ENCODE peak calls at places on chromosomes 6 and 20, in four cellular contexts. U is HL-60, L is K562, D is GM12878. M is an unnamed sample.
A peak's percentile ranks its signal among the peaks of the same experiment; 100 is the strongest.

GRCh38 chr20:55252525-55252924 is 752.8 kb downstream of the CBLN4 start:
- DNase-seq in U (no peak), L (no peak), D (no peak), M (no peak)

GRCh38 chr6:130143709-130144108 is 79.0 kb downstream of the SAMD3 start:
- DNase-seq in U (no peak), L (no peak), D (no peak), M (no peak)

GRCh38 chr20:48203252-48203651 is 418.0 kb upstream of the SULF2 start:
- DNase-seq in U (no peak), L (no peak), D (no peak), M (no peak)

GRCh38 chr6:159043236-159043635 is 1.6 kb downstream of the TAGAP start:
- DNase-seq in U (no peak), L (no peak), D (no peak), M (no peak)

GRCh38 chr6:75344455-75344854 is 59.9 kb upstream of the TMEM30A start:
- DNase-seq in U (no peak), L (no peak), D (no peak), M (no peak)

GRCh38 chr6:53103993-53104675 is 38.9 kb downstream of the FBXO9 start:
- DNase-seq in U (no peak), L (no peak), D (no peak), M (no peak)

GRCh38 chr6:85300581-85300980 is 149.3 kb upstream of the NT5E start:
- DNase-seq in U (no peak), L (no peak), D (no peak), M (no peak)

GRCh38 chr6:98835149-98836024 is 1.0 kb downstream of the POU3F2 start:
- DNase-seq in U (no peak), L (no peak), D (no peak), M (no peak)

GRCh38 chr20:48066256-48066655 is 281.0 kb upstream of the SULF2 start:
- DNase-seq in U (no peak), L (no peak), D (no peak), M (no peak)

GRCh38 chr6:109379706-109380105 is 2.6 kb downstream of the CD164 start:
- DNase-seq in U (no peak), L (no peak), D (no peak), M (no peak)

GRCh38 chr6:160077526-160077925 is 44.1 kb upstream of the SLC22A1 start:
- DNase-seq in U (no peak), L (no peak), D (no peak), M (no peak)

GRCh38 chr6:32973144-32973854 is 4.9 kb downstream of the BRD2 start:
- DNase-seq in U (peak; percentile 64), L (peak; percentile 58), D (no peak), M (no peak)

GRCh38 chr20:5741089-5741488 is 9.1 kb upstream of the SHLD1 start:
- DNase-seq in U (no peak), L (peak; percentile 55), D (no peak), M (no peak)

GRCh38 chr6:6749791-6750434 is 161.4 kb downstream of the LY86 start:
- DNase-seq in U (peak; percentile 84), L (peak; percentile 64), D (no peak), M (no peak)

GRCh38 chr6:3566812-3567211 is 110.0 kb upstream of the SLC22A23 start:
- DNase-seq in U (no peak), L (no peak), D (no peak), M (no peak)

GRCh38 chr6:22752522-22752921 is 183.2 kb downstream of the HDGFL1 start:
- DNase-seq in U (no peak), L (no peak), D (no peak), M (no peak)

GRCh38 chr6:16205377-16206144 is 32.8 kb upstream of the GMPR start:
- DNase-seq in U (no peak), L (no peak), D (peak; percentile 95), M (no peak)

GRCh38 chr6:7153807-7154206 is 46.0 kb downstream of the RREB1 start:
- DNase-seq in U (no peak), L (peak; percentile 83), D (no peak), M (no peak)

DNA sequence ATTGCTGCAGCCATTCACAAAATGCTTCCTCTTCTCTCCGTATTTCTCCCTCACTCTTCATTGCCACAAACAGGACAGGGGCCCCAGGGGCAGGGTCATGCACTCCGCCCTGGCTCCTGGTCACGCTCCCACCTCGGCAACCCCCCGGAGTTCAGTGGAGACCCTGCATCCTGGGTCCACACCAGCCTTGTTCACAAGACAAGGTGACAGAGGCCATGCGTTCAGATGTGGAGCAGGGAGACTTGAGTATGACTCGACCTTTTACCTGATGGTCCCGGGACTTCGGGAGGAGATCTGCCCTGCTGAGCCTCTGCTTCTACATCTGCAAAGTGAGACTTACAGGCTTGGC is 49.4 kb downstream of the ANKRD60 start:
- DNase-seq in U (no peak), L (no peak), D (no peak), M (no peak)
- TF ChIP-seq SPI1 in U (no peak), L (no peak), D (no peak), M (no peak)

GRCh38 chr20:44071057-44071456 is 115.9 kb downstream of the JPH2 start:
- DNase-seq in U (no peak), L (no peak), D (no peak), M (no peak)
- TF ChIP-seq SPI1 in U (no peak), L (no peak), D (no peak), M (no peak)

DNA sequence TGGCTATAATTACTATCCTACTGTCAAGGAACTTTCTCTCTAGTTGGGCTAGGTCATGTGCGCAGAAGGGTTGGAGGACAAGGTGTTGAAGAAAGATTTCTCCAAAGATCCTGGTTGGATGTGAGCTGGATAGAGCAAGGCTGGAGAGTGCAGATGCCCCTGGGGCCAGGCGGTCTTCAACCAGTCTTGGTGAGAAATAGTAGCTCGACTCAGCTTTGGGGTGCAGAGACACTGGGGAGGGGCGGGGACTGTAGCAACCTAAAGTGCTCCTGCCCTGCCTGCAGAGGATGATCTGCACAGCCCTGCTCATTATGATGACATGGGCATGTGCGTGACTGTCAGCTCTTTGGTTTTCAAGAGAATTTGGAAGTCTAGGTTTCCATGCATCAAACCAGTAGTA is 35.9 kb downstream of the PHACTR3 start:
- DNase-seq in U (no peak), L (no peak), D (no peak), M (no peak)
- TF ChIP-seq SPI1 in U (no peak), L (no peak), D (no peak), M (no peak)

GRCh38 chr6:2529217-2529719 is 221.5 kb downstream of the MYLK4 start:
- DNase-seq in U (no peak), L (no peak), D (no peak), M (no peak)

GRCh38 chr6:2536451-2536850 is 214.3 kb downstream of the MYLK4 start:
- DNase-seq in U (no peak), L (no peak), D (no peak), M (no peak)

GRCh38 chr6:2535492-2535891 is 215.2 kb downstream of the MYLK4 start:
- DNase-seq in U (no peak), L (no peak), D (no peak), M (no peak)

GRCh38 chr6:2531426-2532208 is 219.1 kb downstream of the MYLK4 start:
- DNase-seq in U (peak; percentile 26), L (no peak), D (no peak), M (no peak)

DNA sequence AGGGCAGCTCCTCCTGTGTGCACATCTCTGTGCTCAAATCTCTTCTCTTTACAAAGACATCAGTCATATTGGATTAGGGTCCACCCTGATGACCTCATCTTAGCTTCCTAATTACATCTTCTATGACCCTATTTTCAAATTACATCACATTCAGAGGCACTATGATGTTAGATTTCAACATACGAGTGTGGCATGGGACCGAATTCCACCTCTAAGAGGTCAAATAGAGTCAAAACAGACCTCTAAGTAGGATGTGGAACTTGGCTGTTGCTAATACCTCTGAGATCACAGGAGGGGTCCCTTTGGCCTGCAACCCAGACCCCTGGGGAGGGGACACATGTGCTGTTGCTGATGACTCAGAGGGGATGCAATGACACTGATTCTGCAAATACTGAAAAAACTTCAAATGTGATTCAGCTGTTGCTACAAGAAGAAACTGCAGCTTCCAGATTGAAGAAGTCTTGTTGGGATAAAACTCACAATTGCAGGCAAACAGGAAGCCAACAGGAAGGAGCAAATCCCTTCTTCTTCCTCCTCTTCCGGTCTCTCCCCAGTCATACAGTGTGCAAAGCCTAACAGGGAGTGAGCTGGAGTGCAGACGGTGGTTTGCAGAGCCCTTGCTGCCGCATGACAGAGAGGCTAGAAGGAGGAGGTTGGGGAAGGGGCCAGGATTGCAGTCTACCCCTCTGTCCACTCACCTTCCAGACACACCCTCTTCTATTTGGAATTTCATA is 216.1 kb downstream of the MYLK4 start:
- DNase-seq in U (peak; percentile 58), L (no peak), D (no peak), M (no peak)
- TF ChIP-seq SPI1 in U (peak; percentile 17), L (no peak), D (no peak), M (no peak)

GRCh38 chr6:51260003-51260402 is 441.3 kb downstream of the TFAP2B start:
- DNase-seq in U (no peak), L (no peak), D (no peak), M (no peak)
- TF ChIP-seq SPI1 in U (no peak), L (no peak), D (no peak), M (no peak)

DNA sequence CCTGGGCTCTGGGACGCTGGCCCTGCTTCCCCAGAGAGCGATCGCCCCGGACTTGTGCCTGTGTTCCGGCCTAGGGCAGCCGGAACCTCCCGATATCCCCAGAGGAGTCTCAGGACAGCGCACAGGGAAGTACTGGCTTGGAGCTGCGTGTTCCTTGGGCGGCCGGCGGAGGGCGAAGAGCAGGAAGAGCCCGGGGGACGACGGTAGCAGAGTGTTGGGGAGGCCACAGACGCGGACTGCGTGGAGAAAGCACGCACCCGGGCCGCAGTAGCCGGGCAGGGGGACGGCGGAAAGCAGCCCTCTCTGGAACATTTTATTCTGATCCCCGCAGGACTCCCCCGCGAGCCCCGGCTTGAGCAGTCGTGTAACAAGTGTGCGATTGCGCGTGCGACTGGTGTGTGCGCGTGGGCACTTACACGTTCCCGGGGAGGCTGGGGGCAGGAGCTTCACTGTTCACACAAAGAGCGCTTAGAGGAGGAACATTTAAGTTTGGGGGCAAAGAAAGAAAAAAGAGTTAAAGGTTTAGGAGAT is 36.1 kb downstream of the NCR2 start:
- DNase-seq in U (no peak), L (no peak), D (no peak), M (no peak)
- TF ChIP-seq SPI1 in U (no peak), L (no peak), D (no peak), M (no peak)

GRCh38 chr6:166489301-166490155 is 97.0 kb downstream of the RAMACL start:
- DNase-seq in U (no peak), L (no peak), D (no peak), M (no peak)
- TF ChIP-seq SPI1 in U (no peak), L (no peak), D (no peak), M (no peak)

DNA sequence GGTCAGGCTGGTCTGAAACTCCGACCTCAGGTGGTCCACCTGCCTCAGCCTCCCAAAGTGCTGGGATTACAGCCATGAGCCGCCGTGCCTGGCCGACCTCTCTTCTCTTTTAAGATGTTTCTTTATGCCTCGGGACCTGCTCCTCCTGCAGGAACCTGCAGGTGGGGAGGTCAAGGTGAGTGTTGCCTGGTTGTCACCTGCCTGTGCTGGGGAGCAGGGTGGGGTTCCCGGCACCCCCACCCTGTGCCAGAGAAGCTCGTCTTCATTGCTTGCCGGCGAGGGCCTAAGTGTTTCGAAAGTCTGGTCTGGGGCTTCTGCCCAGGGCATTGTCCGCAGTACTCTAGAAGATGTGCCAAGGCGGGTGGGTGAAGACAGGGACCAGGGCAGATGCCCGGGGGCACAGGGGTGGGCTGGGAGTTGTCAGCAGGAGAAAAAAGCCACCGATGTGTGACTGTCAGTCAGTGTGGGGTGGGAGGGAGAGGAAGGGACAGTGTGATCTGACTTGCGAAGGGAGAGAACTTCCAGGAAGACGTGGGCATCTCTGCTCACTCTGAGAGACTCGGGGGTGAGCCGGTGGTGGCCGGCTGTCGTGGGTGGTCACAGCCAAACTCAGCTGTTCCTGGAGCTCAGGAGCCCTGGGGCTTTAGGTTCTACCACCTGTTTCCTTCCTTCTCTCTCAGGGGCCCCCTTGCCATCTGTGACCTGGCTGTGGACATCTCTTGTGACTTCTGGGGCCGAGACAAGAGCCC is 36.1 kb downstream of the SYNJ2 start:
- DNase-seq in U (no peak), L (no peak), D (no peak), M (no peak)
- TF ChIP-seq SPI1 in U (no peak), L (no peak), D (no peak), M (no peak)

M was measured in GM12891.